ENCODE peak calls at places on chromosomes 13 and 19, in four cellular contexts. One of them, this sample, is unnamed.

GRCh38 chr19:8731428-8732169 is 10.2 kb downstream of the OR2Z1 start:
- DNase-seq in progenitor cell of endocrine pancreas: no peak
- DNase-seq in NCI-H510A treated with DMSO at 0.1 percent for 48 hours: no peak
- DNase-seq in right atrium auricular region: no peak
- DNase-seq in this sample: no peak

GRCh38 chr13:71879129-71879535 is 12.1 kb upstream of the DACH1 start:
- DNase-seq in progenitor cell of endocrine pancreas: no peak
- DNase-seq in right atrium auricular region: no peak
- DNase-seq in NCI-H510A treated with DMSO at 0.1 percent for 48 hours: peak; percentile 35
- DNase-seq in this sample: no peak

GRCh38 chr19:13637664-13638063 is 126.7 kb upstream of the MRI1 start:
- DNase-seq in NCI-H510A treated with DMSO at 0.1 percent for 48 hours: no peak
- DNase-seq in right atrium auricular region: no peak
- DNase-seq in progenitor cell of endocrine pancreas: no peak
- DNase-seq in this sample: no peak

GRCh38 chr13:23288564-23288963 is 107.8 kb downstream of the SGCG start:
- DNase-seq in progenitor cell of endocrine pancreas: no peak
- DNase-seq in NCI-H510A treated with DMSO at 0.1 percent for 48 hours: no peak
- DNase-seq in right atrium auricular region: no peak
- DNase-seq in this sample: no peak

GRCh38 chr13:20161275-20161950 is 561 bp upstream of the GJA3 start:
- DNase-seq in progenitor cell of endocrine pancreas: no peak
- DNase-seq in right atrium auricular region: peak; percentile 42
- DNase-seq in NCI-H510A treated with DMSO at 0.1 percent for 48 hours: no peak
- DNase-seq in this sample: peak; percentile 30

GRCh38 chr13:79481685-79482052 is 714 bp downstream of the NDFIP2 start:
- DNase-seq in progenitor cell of endocrine pancreas: no peak
- DNase-seq in right atrium auricular region: no peak
- DNase-seq in NCI-H510A treated with DMSO at 0.1 percent for 48 hours: no peak
- DNase-seq in this sample: no peak

GRCh38 chr19:54209748-54210494 is 9.3 kb downstream of the RPS9 start:
- DNase-seq in right atrium auricular region: peak; percentile 94
- DNase-seq in progenitor cell of endocrine pancreas: no peak
- DNase-seq in NCI-H510A treated with DMSO at 0.1 percent for 48 hours: peak; percentile 89
- DNase-seq in this sample: no peak

GRCh38 chr13:34208326-34208725 is 390.4 kb downstream of the RFC3 start:
- DNase-seq in NCI-H510A treated with DMSO at 0.1 percent for 48 hours: no peak
- DNase-seq in right atrium auricular region: no peak
- DNase-seq in progenitor cell of endocrine pancreas: no peak
- DNase-seq in this sample: no peak

GRCh38 chr19:40365613-40366401 is 17.3 kb downstream of the PLD3 start:
- DNase-seq in right atrium auricular region: no peak
- DNase-seq in NCI-H510A treated with DMSO at 0.1 percent for 48 hours: no peak
- DNase-seq in progenitor cell of endocrine pancreas: peak; percentile 88
- DNase-seq in this sample: peak; percentile 8

GRCh38 chr13:25222740-25223139 is 50.7 kb upstream of the AMER2 start:
- DNase-seq in progenitor cell of endocrine pancreas: no peak
- DNase-seq in NCI-H510A treated with DMSO at 0.1 percent for 48 hours: no peak
- DNase-seq in right atrium auricular region: no peak
- DNase-seq in this sample: no peak

GRCh38 chr19:45069056-45069455 is 7.2 kb downstream of the ZNF296 start:
- DNase-seq in progenitor cell of endocrine pancreas: no peak
- DNase-seq in NCI-H510A treated with DMSO at 0.1 percent for 48 hours: no peak
- DNase-seq in right atrium auricular region: no peak
- DNase-seq in this sample: no peak

GRCh38 chr13:63864171-63864902 is 2448.7 kb upstream of the PCDH20 start:
- DNase-seq in progenitor cell of endocrine pancreas: no peak
- DNase-seq in right atrium auricular region: no peak
- DNase-seq in NCI-H510A treated with DMSO at 0.1 percent for 48 hours: no peak
- DNase-seq in this sample: no peak

GRCh38 chr13:71464673-71465072 is 402.3 kb downstream of the DACH1 start:
- DNase-seq in progenitor cell of endocrine pancreas: no peak
- DNase-seq in right atrium auricular region: no peak
- DNase-seq in NCI-H510A treated with DMSO at 0.1 percent for 48 hours: no peak
- DNase-seq in this sample: no peak

GRCh38 chr19:18464646-18465045 is 26.7 kb upstream of the ISYNA1 start:
- DNase-seq in progenitor cell of endocrine pancreas: no peak
- DNase-seq in right atrium auricular region: peak; percentile 88
- DNase-seq in NCI-H510A treated with DMSO at 0.1 percent for 48 hours: peak; percentile 86
- DNase-seq in this sample: no peak

GRCh38 chr19:2110822-2111221 is 14.1 kb downstream of the IZUMO4 start:
- DNase-seq in NCI-H510A treated with DMSO at 0.1 percent for 48 hours: no peak
- DNase-seq in progenitor cell of endocrine pancreas: no peak
- DNase-seq in right atrium auricular region: no peak
- DNase-seq in this sample: no peak

GRCh38 chr19:38691938-38692457 is 44.5 kb downstream of the ACTN4 start:
- DNase-seq in NCI-H510A treated with DMSO at 0.1 percent for 48 hours: no peak
- DNase-seq in progenitor cell of endocrine pancreas: no peak
- DNase-seq in right atrium auricular region: peak; percentile 85
- DNase-seq in this sample: no peak

GRCh38 chr19:33863436-33863835 is 66.8 kb downstream of the KCTD15 start:
- DNase-seq in NCI-H510A treated with DMSO at 0.1 percent for 48 hours: no peak
- DNase-seq in progenitor cell of endocrine pancreas: no peak
- DNase-seq in right atrium auricular region: no peak
- DNase-seq in this sample: no peak

GRCh38 chr13:113785051-113786010 is 26.3 kb downstream of the TMEM255B start:
- DNase-seq in NCI-H510A treated with DMSO at 0.1 percent for 48 hours: no peak
- DNase-seq in right atrium auricular region: no peak
- DNase-seq in progenitor cell of endocrine pancreas: no peak
- DNase-seq in this sample: no peak

GRCh38 chr19:55141696-55142095 is 7.3 kb downstream of the TNNT1 start:
- DNase-seq in progenitor cell of endocrine pancreas: no peak
- DNase-seq in NCI-H510A treated with DMSO at 0.1 percent for 48 hours: no peak
- DNase-seq in right atrium auricular region: no peak
- DNase-seq in this sample: no peak

GRCh38 chr13:91722267-91722884 is 324.0 kb downstream of the GPC5 start:
- DNase-seq in progenitor cell of endocrine pancreas: no peak
- DNase-seq in NCI-H510A treated with DMSO at 0.1 percent for 48 hours: peak; percentile 72
- DNase-seq in right atrium auricular region: no peak
- DNase-seq in this sample: no peak

GRCh38 chr19:5434970-5435641 is 20.1 kb upstream of the ZNRF4 start:
- DNase-seq in NCI-H510A treated with DMSO at 0.1 percent for 48 hours: no peak
- DNase-seq in right atrium auricular region: no peak
- DNase-seq in progenitor cell of endocrine pancreas: no peak
- DNase-seq in this sample: no peak

This sample was measured in activated T-helper 1 cell treated with Interleukin-2 at 50 U/mL for 16 hours.